ENCODE peak calls at places on chromosome 13, in five cellular contexts. G is dorsolateral prefrontal cortex, P is keratinocyte, E is foreskin keratinocyte, S is cardiac muscle cell. M is an unnamed sample.

GRCh38 chr13:50911051-50911690 is 1.6 kb downstream of the RNASEH2B start:
- DNase-seq in G (no peak), E (peak), P (no peak), S (peak), M (no peak)

GRCh38 chr13:29594710-29595379 is 643 bp downstream of the SLC7A1 start:
- DNase-seq in G (peak), P (no peak), S (peak), E (no peak), M (peak)

GRCh38 chr13:37476874-37477273 is 121.7 kb downstream of the POSTN start:
- DNase-seq in G (no peak), E (no peak), P (no peak), S (no peak), M (no peak)

GRCh38 chr13:105914637-105915036 is 620.8 kb downstream of the EFNB2 start:
- DNase-seq in E (peak), G (no peak), P (no peak), S (peak), M (no peak)

GRCh38 chr13:50800091-50800739 is 43.3 kb downstream of the DLEU7 start:
- DNase-seq in E (no peak), G (no peak), P (no peak), S (no peak), M (no peak)

GRCh38 chr13:39692650-39693438 is 37.4 kb downstream of the COG6 start:
- DNase-seq in G (no peak), S (no peak), P (no peak), E (no peak), M (no peak)

GRCh38 chr13:58587183-58587582 is 955.6 kb downstream of the PCDH17 start:
- DNase-seq in E (no peak), G (no peak), P (no peak), S (no peak), M (no peak)

GRCh38 chr13:109790951-109791605 is 4.7 kb upstream of the IRS2 start:
- DNase-seq in E (no peak), S (peak), P (no peak), G (no peak), M (no peak)

GRCh38 chr13:44932171-44932849 is 57.0 kb downstream of the NUFIP1 start:
- DNase-seq in G (no peak), S (no peak), P (no peak), E (no peak), M (no peak)

GRCh38 chr13:43107780-43108179 is 84.4 kb downstream of the DNAJC15 start:
- DNase-seq in G (no peak), P (no peak), S (no peak), E (no peak), M (no peak)

GRCh38 chr13:48069573-48069972 is 25.3 kb downstream of the MED4 start:
- DNase-seq in P (no peak), G (no peak), S (no peak), E (no peak), M (no peak)

GRCh38 chr13:44128522-44128921 is 245.1 kb upstream of the SERP2 start:
- DNase-seq in S (no peak), E (no peak), G (no peak), P (no peak), M (peak)

DNA sequence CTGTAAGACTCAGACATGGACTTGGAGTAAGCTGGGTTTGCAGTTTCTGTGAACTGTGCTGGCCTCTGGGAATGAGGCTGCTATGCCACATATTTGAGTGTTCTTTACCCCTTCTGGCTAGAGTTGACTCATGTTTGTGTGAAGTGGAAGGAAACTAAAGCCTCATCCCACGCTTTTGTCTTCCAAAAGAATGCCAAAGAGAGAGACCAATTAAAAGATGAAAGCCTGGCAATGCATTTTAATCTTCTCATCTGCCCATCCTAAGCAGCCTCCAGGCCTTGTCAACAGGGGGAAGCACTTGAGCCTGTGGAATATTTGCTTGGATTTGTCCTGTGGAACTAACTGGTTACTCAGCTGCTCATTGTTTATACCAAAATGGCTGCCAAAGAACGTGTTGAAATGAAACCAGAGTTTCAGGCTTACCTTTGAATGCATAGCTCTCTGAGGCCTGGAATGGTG is 49.1 kb downstream of the LMO7 start:
- DNase-seq in P (no peak), S (no peak), G (no peak), E (peak), M (no peak)
- TF ChIP-seq CTCF in P (peak), S (peak), G (no peak), E (peak), M (peak)

GRCh38 chr13:102141625-102142472 is 260.0 kb downstream of the FGF14 start:
- DNase-seq in E (no peak), G (no peak), P (no peak), S (peak), M (no peak)

GRCh38 chr13:102132896-102133295 is 269.0 kb downstream of the FGF14 start:
- DNase-seq in E (no peak), P (no peak), G (no peak), S (no peak), M (no peak)

GRCh38 chr13:102139626-102140025 is 262.2 kb downstream of the FGF14 start:
- DNase-seq in G (no peak), S (no peak), P (no peak), E (no peak), M (no peak)

GRCh38 chr13:102138635-102139225 is 263.1 kb downstream of the FGF14 start:
- DNase-seq in P (no peak), S (no peak), E (no peak), G (no peak), M (no peak)

GRCh38 chr13:102136735-102137296 is 265.0 kb downstream of the FGF14 start:
- DNase-seq in E (no peak), S (no peak), P (no peak), G (no peak), M (no peak)
- TF ChIP-seq CTCF in E (no peak), S (no peak), P (no peak), G (no peak), M (no peak)

DNA sequence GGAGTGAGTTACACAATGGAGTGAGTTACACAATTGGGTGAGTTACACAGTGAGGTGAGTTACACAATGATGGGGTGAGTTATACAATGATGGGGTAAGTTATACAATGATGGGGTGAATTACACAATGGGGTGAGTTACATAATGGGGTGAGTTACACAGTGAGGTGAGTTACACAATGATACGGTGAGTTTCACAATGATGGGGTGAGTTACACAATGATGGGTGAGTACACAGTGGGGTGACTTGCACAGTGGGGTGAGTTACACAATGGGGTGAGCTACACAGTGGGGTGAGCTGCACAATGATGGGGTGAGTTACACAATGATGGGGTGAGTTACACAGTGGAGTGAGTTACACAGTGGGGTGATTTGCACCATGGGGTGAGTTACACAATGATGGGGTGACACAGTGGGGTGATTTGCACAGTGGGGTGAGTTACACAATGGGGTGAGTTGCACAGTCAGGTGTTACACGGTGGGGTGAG is 52.5 kb upstream of the GAS6 start:
- DNase-seq in G (no peak), E (peak), P (no peak), S (no peak), M (peak)
- TF ChIP-seq CTCF in G (no peak), E (no peak), P (no peak), S (no peak), M (no peak)

DNA sequence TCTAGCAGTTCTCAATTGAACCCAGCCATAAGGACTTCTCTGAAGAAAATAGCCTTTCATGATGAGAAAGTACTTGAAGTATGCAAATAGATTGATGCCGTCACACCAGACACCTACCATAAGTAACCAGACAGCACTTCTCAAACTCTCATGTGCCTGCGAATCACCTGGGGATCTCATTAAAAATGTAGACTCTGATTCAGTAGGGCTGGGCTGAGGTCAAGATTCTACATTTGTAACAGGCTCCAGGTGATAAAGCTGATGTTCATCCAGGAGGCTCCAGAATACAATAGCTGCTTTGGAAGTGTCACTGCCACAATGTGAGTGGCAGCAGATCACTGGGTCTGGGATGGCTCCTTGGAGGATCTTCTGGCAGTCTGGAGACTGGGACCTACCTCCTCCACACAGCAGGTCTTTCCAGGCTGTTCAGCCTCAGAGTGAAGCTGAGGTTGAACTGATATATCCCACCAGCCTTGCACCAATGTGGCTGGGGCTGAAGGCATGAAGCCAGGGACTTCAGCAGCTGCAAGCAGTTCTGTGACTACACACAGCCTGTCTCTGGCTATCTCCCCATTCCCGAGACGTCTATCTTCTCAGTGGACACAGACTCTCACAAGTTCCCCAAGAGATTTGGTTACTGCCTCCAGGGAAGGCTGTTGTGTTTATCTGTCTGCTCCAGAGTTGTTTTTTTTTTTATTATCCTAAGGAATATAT is 9.1 kb downstream of the MBNL2 start:
- DNase-seq in P (no peak), S (no peak), E (no peak), G (no peak), M (no peak)
- TF ChIP-seq CTCF in P (no peak), S (no peak), E (no peak), G (no peak), M (no peak)

GRCh38 chr13:61466280-61466679 is 50.6 kb upstream of the PCDH20 start:
- DNase-seq in G (no peak), P (no peak), S (peak), E (no peak), M (no peak)
- TF ChIP-seq CTCF in G (peak), P (no peak), S (no peak), E (peak), M (no peak)

GRCh38 chr13:24540236-24541126 is 27.9 kb upstream of the PARP4 start:
- DNase-seq in E (no peak), G (no peak), S (peak), P (no peak), M (no peak)
- TF ChIP-seq CTCF in E (peak), G (no peak), S (peak), P (peak), M (peak)

DNA sequence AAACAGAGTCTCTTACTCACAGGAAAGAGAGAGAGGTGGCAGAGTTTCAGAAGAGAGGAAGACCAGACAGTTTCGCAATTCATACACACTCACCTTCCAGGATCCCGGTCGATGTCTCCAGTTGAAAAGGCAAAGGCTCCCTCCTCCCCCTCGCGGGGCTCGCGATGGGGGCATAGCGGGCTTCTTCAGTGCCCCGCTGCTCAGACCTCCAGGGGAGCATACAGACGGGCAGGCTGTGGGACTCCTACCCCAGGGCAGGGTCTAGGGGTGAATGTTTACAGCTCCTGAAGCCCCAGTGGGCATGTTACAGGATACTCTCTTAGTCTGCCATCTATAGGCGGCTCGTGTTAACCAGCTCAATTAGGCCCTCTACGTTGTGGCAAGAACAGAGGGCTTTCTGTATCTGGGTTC is 139.2 kb downstream of the SLITRK5 start:
- DNase-seq in G (no peak), P (no peak), S (peak), E (peak), M (no peak)
- TF ChIP-seq CTCF in G (no peak), P (peak), S (no peak), E (peak), M (no peak)